ENCODE peak calls at places on chromosome 11, in ten cellular contexts. U is NAMALWA; I is GM13977; V is activated CD4-positive, alpha-beta T cell treated with anti-CD3 and anti-CD28 coated beads, Interleukin-2, amount 10 ng/mL, durations not matched to agents 7 days and 5 days; D is NCI-H1092; B is T-cell; W is naive thymus-derived CD8-positive, alpha-beta T cell; Y is OCI-M1; A is NCI-H446; L is nucleus accumbens. E is an unnamed sample.

GRCh38 chr11:43830928-43831440 is 49.6 kb upstream of the ALKBH3 start:
- DNase-seq in U (no peak), I (no peak), V (peak; percentile 9), D (no peak), B (no peak), W (no peak), Y (peak; percentile 42), A (peak; percentile 10), L (no peak), E (no peak)

GRCh38 chr11:33168605-33169240 is 7.4 kb upstream of the CSTF3 start:
- DNase-seq in U (no peak), I (no peak), V (no peak), D (no peak), B (no peak), W (no peak), Y (peak; percentile 62), A (no peak), L (no peak), E (no peak)

GRCh38 chr11:119671048-119671447 is 58.0 kb downstream of the NECTIN1 start:
- DNase-seq in U (peak; percentile 28), I (no peak), V (no peak), D (peak; percentile 84), B (no peak), W (no peak), Y (no peak), A (peak; percentile 42), L (peak; percentile 73), E (no peak)

GRCh38 chr11:92302766-92303165 is 78.1 kb downstream of the FAT3 start:
- DNase-seq in U (no peak), I (no peak), V (no peak), D (no peak), B (no peak), W (no peak), Y (no peak), A (no peak), L (no peak), E (no peak)

GRCh38 chr11:120648706-120649250 is 137.2 kb downstream of the GRIK4 start:
- DNase-seq in U (no peak), I (no peak), V (no peak), D (no peak), B (no peak), W (no peak), Y (no peak), A (no peak), L (no peak), E (no peak)

GRCh38 chr11:83159901-83160865 is 3.3 kb downstream of the PCF11 start:
- DNase-seq in U (peak; percentile 35), I (no peak), V (no peak), D (no peak), B (no peak), W (no peak), Y (peak; percentile 76), A (no peak), L (no peak), E (no peak)

GRCh38 chr11:2186669-2187266 is 15.2 kb upstream of the TH start:
- DNase-seq in U (peak; percentile 77), I (no peak), V (peak; percentile 47), D (peak; percentile 83), B (peak; percentile 33), W (peak; percentile 50), Y (peak; percentile 46), A (no peak), L (no peak), E (peak; percentile 30)

GRCh38 chr11:18485905-18486528 is 30.4 kb downstream of the LDHAL6A start:
- DNase-seq in U (no peak), I (peak; percentile 47), V (no peak), D (no peak), B (no peak), W (no peak), Y (no peak), A (no peak), L (no peak), E (no peak)

GRCh38 chr11:130774703-130775102 is 141.6 kb downstream of the SNX19 start:
- DNase-seq in U (no peak), I (no peak), V (no peak), D (no peak), B (no peak), W (no peak), Y (no peak), A (peak; percentile 11), L (no peak), E (no peak)